ENCODE peak calls at places on chromosomes 4 and X, in seven cellular contexts. W is Peyer's patch; B is A549; Z is ovary; H is upper lobe of left lung; C is tibial nerve; Q is effector memory CD4-positive, alpha-beta T cell. L is an unnamed sample.

GRCh38 chr4:138164218-138164617 is 77.9 kb downstream of the SLC7A11 start:
- DNase-seq in W (no peak), B (no peak), Z (no peak), H (no peak), C (no peak), Q (no peak), L (no peak)

GRCh38 chr4:86939737-86940141 is 4.9 kb downstream of the AFF1 start:
- DNase-seq in W (peak; percentile 62), B (no peak), Z (no peak), H (no peak), C (no peak), Q (no peak), L (no peak)

GRCh38 chr4:96525901-96526300 is 686.0 kb downstream of the PDHA2 start:
- DNase-seq in W (no peak), B (no peak), Z (no peak), H (no peak), C (no peak), Q (no peak), L (no peak)

GRCh38 chrX:56228914-56229313 is 3.2 kb upstream of the KLF8 start:
- DNase-seq in W (no peak), B (no peak), Z (no peak), H (no peak), C (no peak), Q (no peak), L (peak; percentile 66)

GRCh38 chrX:119004920-119005524 is 30.6 kb downstream of the LONRF3 start:
- DNase-seq in W (peak; percentile 42), B (peak; percentile 44), Z (peak; percentile 69), H (peak; percentile 64), C (peak; percentile 28), Q (peak; percentile 17), L (peak; percentile 64)

GRCh38 chr4:52873191-52873590 is 11.1 kb downstream of the RASL11B start:
- DNase-seq in W (no peak), B (no peak), Z (no peak), H (no peak), C (no peak), Q (no peak), L (no peak)

GRCh38 chrX:70033348-70033747 is 16.4 kb downstream of the AWAT2 start:
- DNase-seq in W (no peak), B (peak; percentile 17), Z (no peak), H (no peak), C (no peak), Q (no peak), L (no peak)

GRCh38 chrX:115561605-115562491 is 874 bp downstream of the PLS3 start:
- DNase-seq in W (no peak), B (peak; percentile 33), Z (peak; percentile 79), H (peak; percentile 86), C (no peak), Q (no peak), L (peak; percentile 51)

GRCh38 chr4:176896211-176896610 is 103.5 kb upstream of the VEGFC start:
- DNase-seq in W (no peak), B (no peak), Z (no peak), H (no peak), C (no peak), Q (no peak), L (no peak)

GRCh38 chr4:17336524-17336941 is 175.4 kb downstream of the QDPR start:
- DNase-seq in W (peak; percentile 49), B (no peak), Z (no peak), H (peak; percentile 40), C (no peak), Q (peak; percentile 70), L (no peak)

GRCh38 chrX:100731441-100732281 is at the start of gene SYTL4:
- DNase-seq in W (no peak), B (peak; percentile 49), Z (peak; percentile 78), H (peak; percentile 87), C (peak; percentile 28), Q (no peak), L (peak; percentile 60)

GRCh38 chr4:18689308-18689915 is 667.9 kb upstream of the LCORL start:
- DNase-seq in W (peak; percentile 25), B (peak; percentile 1), Z (no peak), H (no peak), C (peak; percentile 41), Q (no peak), L (peak; percentile 32)

GRCh38 chrX:70461026-70461425 is 16.4 kb downstream of the DLG3 start:
- DNase-seq in W (no peak), B (no peak), Z (no peak), H (no peak), C (no peak), Q (no peak), L (no peak)

GRCh38 chrX:139692506-139692849 is 15.5 kb downstream of the MCF2 start:
- DNase-seq in W (no peak), B (no peak), Z (no peak), H (no peak), C (no peak), Q (no peak), L (no peak)

GRCh38 chr4:151675366-151676060 is 85.3 kb downstream of the GATB start:
- DNase-seq in W (no peak), B (no peak), Z (peak; percentile 50), H (no peak), C (no peak), Q (no peak), L (no peak)

GRCh38 chrX:155874571-155875244 is 6.4 kb upstream of the VAMP7 start:
- DNase-seq in W (no peak), B (no peak), Z (no peak), H (peak; percentile 59), C (no peak), Q (no peak), L (no peak)

GRCh38 chrX:31508338-31508737 is 436.5 kb upstream of the FTHL17 start:
- DNase-seq in W (no peak), B (no peak), Z (no peak), H (no peak), C (no peak), Q (no peak), L (no peak)

GRCh38 chr4:29467044-29467717 is 1253.0 kb upstream of the PCDH7 start:
- DNase-seq in W (no peak), B (no peak), Z (no peak), H (no peak), C (no peak), Q (no peak), L (no peak)

GRCh38 chr4:100754741-100755140 is 236.9 kb upstream of the EMCN start:
- DNase-seq in W (no peak), B (no peak), Z (no peak), H (no peak), C (no peak), Q (no peak), L (no peak)

GRCh38 chrX:134752558-134752957 is 94.3 kb upstream of the PLAC1 start:
- DNase-seq in W (no peak), B (no peak), Z (no peak), H (no peak), C (no peak), Q (no peak), L (no peak)

GRCh38 chrX:39760930-39761329 is 336.8 kb downstream of the BCOR start:
- DNase-seq in W (no peak), B (no peak), Z (no peak), H (no peak), C (no peak), Q (no peak), L (no peak)

GRCh38 chrX:56025872-56026571 is 206.1 kb upstream of the KLF8 start:
- DNase-seq in W (no peak), B (no peak), Z (no peak), H (no peak), C (no peak), Q (no peak), L (no peak)

GRCh38 chr4:110211007-110211769 is 12.8 kb upstream of the ELOVL6 start:
- DNase-seq in W (no peak), B (peak; percentile 28), Z (no peak), H (no peak), C (no peak), Q (no peak), L (no peak)

GRCh38 chr4:152273343-152273742 is 262.5 kb downstream of the FBXW7 start:
- DNase-seq in W (no peak), B (no peak), Z (no peak), H (no peak), C (no peak), Q (no peak), L (no peak)

GRCh38 chr4:138908134-138908533 is 107.4 kb upstream of the NOCT start:
- DNase-seq in W (no peak), B (no peak), Z (no peak), H (no peak), C (no peak), Q (no peak), L (no peak)

DNA sequence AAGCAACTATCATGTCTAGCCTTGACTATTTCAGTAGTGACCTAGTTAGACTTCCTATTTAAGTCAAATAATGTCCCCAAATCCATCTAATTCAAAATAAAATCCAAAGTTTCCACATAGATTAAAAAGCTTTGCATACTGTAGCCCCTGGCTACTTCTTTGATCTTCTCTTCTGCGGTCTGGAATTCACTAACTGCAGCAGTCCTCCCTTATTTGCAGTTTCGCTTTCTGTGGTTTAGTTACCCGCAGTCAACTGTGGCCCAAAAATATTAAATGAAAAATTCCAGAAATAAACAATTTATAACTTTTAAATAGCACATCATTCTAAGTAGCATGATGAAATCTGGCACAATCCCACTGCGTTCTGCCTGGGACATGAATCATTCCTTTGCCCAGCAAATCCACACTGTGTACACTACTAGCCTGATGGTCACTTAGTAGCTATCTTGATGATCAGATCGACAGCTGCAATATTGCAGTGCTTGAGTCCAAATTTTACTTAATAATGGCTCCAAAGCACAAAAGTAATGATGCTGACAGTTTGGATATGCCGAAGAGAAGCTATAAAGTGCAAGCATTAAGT is 86.7 kb upstream of the NPNT start:
- DNase-seq in W (no peak), B (no peak), Z (no peak), H (no peak), C (no peak), Q (no peak), L (peak; percentile 63)
- H3K4me3 ChIP-seq in W (peak overlapping the region; percentile 4), B (no peak overlapping the region), Z (no peak overlapping the region), H (no peak overlapping the region), C (no peak overlapping the region), Q (no peak overlapping the region), L (peak overlapping the region; percentile 38)

DNA sequence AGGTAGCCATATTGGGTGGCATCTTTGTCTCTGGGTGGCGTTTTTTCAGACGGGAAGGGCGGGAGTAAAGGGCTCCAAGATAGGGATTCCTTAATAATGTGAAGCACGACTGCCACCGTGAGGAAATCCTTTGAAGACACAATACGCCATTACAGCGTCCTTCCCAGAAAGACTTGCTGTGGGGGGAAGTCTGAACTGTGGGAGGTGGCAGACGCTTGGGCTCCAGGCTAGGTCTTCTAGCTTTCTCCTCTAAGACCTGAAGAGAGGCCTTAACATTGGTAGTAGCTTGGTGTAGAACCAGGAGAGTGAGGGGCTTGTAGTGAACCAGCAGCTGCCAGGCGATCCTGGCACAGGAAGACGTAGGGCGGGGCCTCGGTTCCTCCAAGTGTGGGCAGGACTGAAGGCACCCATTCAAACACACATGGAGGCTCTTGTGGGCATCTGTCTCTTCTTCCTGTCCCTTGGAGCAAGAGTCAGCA is 197.3 kb downstream of the OR13H1 start:
- DNase-seq in W (peak; percentile 80), B (no peak), Z (peak; percentile 87), H (no peak), C (no peak), Q (peak; percentile 71), L (no peak)
- H3K4me3 ChIP-seq in W (no peak overlapping the region), B (no peak overlapping the region), Z (peak overlapping the region; percentile 21), H (no peak overlapping the region), C (no peak overlapping the region), Q (peak overlapping the region; percentile 35), L (no peak overlapping the region)

GRCh38 chr4:98358630-98359248 is 97.6 kb downstream of the RAP1GDS1 start:
- DNase-seq in W (no peak), B (no peak), Z (no peak), H (no peak), C (no peak), Q (no peak), L (no peak)
- H3K4me3 ChIP-seq in W (no peak overlapping the region), B (no peak overlapping the region), Z (no peak overlapping the region), H (no peak overlapping the region), C (no peak overlapping the region), Q (no peak overlapping the region), L (no peak overlapping the region)

GRCh38 chr4:10656420-10656819 is 28.1 kb downstream of the CLNK start:
- DNase-seq in W (no peak), B (no peak), Z (no peak), H (no peak), C (no peak), Q (no peak), L (no peak)
- H3K4me3 ChIP-seq in W (no peak overlapping the region), B (no peak overlapping the region), Z (no peak overlapping the region), H (no peak overlapping the region), C (no peak overlapping the region), Q (no peak overlapping the region), L (no peak overlapping the region)